ENCODE peak calls at places on chromosomes 5 and 9, in five cellular contexts. H, I, L, U and A are unnamed samples.

GRCh38 chr9:4548796-4549725 is 58.8 kb downstream of the SLC1A1 start:
- DNase-seq in H (peak; percentile 8), I (peak; percentile 31), L (peak; percentile 10), U (no peak), A (peak; percentile 16)

GRCh38 chr5:160253441-160253840 is 24.1 kb downstream of the FABP6 start:
- DNase-seq in H (no peak), I (no peak), L (no peak), U (no peak), A (no peak)

GRCh38 chr9:129556576-129557191 is 64.2 kb downstream of the C9orf50 start:
- DNase-seq in H (no peak), I (no peak), L (no peak), U (no peak), A (no peak)

GRCh38 chr5:79011219-79011836 is 26.2 kb upstream of the ARSB start:
- DNase-seq in H (no peak), I (no peak), L (no peak), U (no peak), A (no peak)

GRCh38 chr5:157670662-157671591 is at the start of gene C5orf52:
- DNase-seq in H (no peak), I (peak; percentile 19), L (peak; percentile 47), U (peak; percentile 23), A (peak; percentile 78)

GRCh38 chr5:158725223-158725825 is 374.4 kb downstream of the EBF1 start:
- DNase-seq in H (no peak), I (peak; percentile 23), L (no peak), U (no peak), A (no peak)

GRCh38 chr9:4242239-4242638 is 57.6 kb downstream of the GLIS3 start:
- DNase-seq in H (no peak), I (no peak), L (no peak), U (no peak), A (no peak)

GRCh38 chr5:123217183-123217582 is 128.1 kb downstream of the PRDM6 start:
- DNase-seq in H (no peak), I (no peak), L (no peak), U (no peak), A (no peak)

GRCh38 chr5:6510132-6510531 is 61.5 kb downstream of the UBE2QL1 start:
- DNase-seq in H (no peak), I (no peak), L (no peak), U (no peak), A (no peak)

GRCh38 chr5:56172225-56172624 is 60.9 kb downstream of the ANKRD55 start:
- DNase-seq in H (no peak), I (no peak), L (no peak), U (no peak), A (no peak)

GRCh38 chr9:137664676-137665075 is 45.9 kb downstream of the EHMT1 start:
- DNase-seq in H (no peak), I (no peak), L (peak; percentile 75), U (no peak), A (no peak)

GRCh38 chr9:125586173-125586512 is 120.9 kb downstream of the MAPKAP1 start:
- DNase-seq in H (no peak), I (no peak), L (no peak), U (no peak), A (no peak)

GRCh38 chr9:114366334-114367128 is 21.3 kb downstream of the AKNA start:
- DNase-seq in H (no peak), I (no peak), L (no peak), U (no peak), A (no peak)

GRCh38 chr5:105977163-105977562 is 1693.6 kb downstream of the EFNA5 start:
- DNase-seq in H (no peak), I (no peak), L (no peak), U (no peak), A (no peak)

GRCh38 chr9:92512622-92513021 is 23.2 kb downstream of the ECM2 start:
- DNase-seq in H (no peak), I (no peak), L (no peak), U (no peak), A (no peak)

GRCh38 chr5:129382921-129383672 is 77.0 kb upstream of the ADAMTS19 start:
- DNase-seq in H (no peak), I (no peak), L (no peak), U (no peak), A (no peak)

GRCh38 chr5:90941002-90941720 is 382.6 kb downstream of the ADGRV1 start:
- DNase-seq in H (no peak), I (peak; percentile 9), L (no peak), U (no peak), A (no peak)

GRCh38 chr5:147369742-147370374 is 135.0 kb downstream of the STK32A start:
- DNase-seq in H (no peak), I (no peak), L (no peak), U (no peak), A (no peak)

GRCh38 chr5:180908998-180909731 is 10.2 kb downstream of the BTNL8 start:
- DNase-seq in H (no peak), I (no peak), L (no peak), U (no peak), A (no peak)

GRCh38 chr5:139906661-139907060 is 111.1 kb downstream of the PSD2 start:
- DNase-seq in H (no peak), I (no peak), L (no peak), U (no peak), A (no peak)

GRCh38 chr9:80797427-80797825 is 891.9 kb downstream of the TLE1 start:
- DNase-seq in H (no peak), I (no peak), L (no peak), U (no peak), A (no peak)

GRCh38 chr5:6377582-6378127 is 692 bp downstream of the MED10 start:
- DNase-seq in H (no peak), I (no peak), L (peak; percentile 6), U (no peak), A (no peak)

GRCh38 chr5:77499973-77500372 is 7.9 kb upstream of the WDR41 start:
- DNase-seq in H (no peak), I (no peak), L (no peak), U (no peak), A (no peak)

GRCh38 chr5:149796836-149797235 is 66.7 kb downstream of the PPARGC1B start:
- DNase-seq in H (no peak), I (no peak), L (no peak), U (no peak), A (no peak)

GRCh38 chr9:127021664-127022337 is 100.6 kb downstream of the ANGPTL2 start:
- DNase-seq in H (no peak), I (no peak), L (no peak), U (no peak), A (peak; percentile 79)

GRCh38 chr9:123445981-123446610 is 90.1 kb downstream of the CRB2 start:
- DNase-seq in H (peak; percentile 71), I (no peak), L (no peak), U (no peak), A (no peak)

DNA sequence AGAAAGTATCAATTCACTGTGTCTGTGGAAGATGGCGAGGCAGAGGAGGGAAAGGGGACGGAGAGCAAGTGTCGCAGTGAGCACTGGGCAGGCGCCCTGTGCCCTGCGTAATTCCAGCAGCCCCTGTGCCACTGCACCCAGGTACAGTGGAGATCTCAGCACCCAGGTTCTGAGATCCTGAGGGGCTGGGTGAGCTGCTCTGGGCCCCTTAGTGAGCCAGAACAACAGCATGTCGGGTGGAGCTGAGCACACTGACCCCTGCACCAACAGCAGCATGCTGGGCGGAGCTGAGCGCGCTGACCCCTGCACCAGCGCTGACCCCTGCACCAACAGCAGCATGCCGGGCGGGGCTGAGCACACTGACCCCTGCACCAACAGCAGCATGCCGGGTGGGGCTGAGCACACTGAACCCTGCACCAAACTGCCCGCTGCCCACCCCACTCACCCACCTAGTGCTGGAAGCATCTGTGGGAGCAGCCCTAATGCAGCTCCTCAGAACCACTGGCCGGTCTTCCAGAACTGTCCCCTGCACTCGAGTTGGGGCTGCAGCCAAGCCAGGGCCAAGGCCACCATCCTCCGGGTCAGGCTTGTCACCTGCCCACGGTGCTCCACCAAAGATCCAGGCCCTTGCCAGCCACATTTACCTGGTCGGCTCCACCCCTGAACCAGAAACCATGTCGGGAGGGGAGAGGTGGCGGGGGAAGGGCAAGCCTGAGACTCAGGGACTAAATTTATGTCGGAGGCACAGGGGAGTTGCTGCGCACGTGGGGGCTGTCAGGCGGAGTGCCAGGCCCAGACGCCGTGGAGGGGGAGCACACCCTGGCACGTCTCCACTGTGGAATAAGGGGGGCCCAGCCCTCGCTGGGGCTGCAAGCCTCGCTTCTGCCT is 80.4 kb downstream of the ADAMTS2 start:
- DNase-seq in H (no peak), I (no peak), L (peak; percentile 41), U (no peak), A (peak; percentile 27)
- TF ChIP-seq FOXM1 in H (no peak), I (no peak), L (no peak), U (no peak), A (no peak)

GRCh38 chr5:35922468-35922867 is 16.0 kb downstream of the CAPSL start:
- DNase-seq in H (no peak), I (no peak), L (no peak), U (no peak), A (no peak)

GRCh38 chr5:35926389-35927051 is 11.9 kb downstream of the CAPSL start:
- DNase-seq in H (peak; percentile 79), I (peak; percentile 71), L (peak; percentile 17), U (no peak), A (peak; percentile 63)

GRCh38 chr5:35921930-35922329 is 16.5 kb downstream of the CAPSL start:
- DNase-seq in H (no peak), I (no peak), L (no peak), U (no peak), A (no peak)

GRCh38 chr5:35924122-35924949 is 14.1 kb downstream of the CAPSL start:
- DNase-seq in H (no peak), I (no peak), L (no peak), U (no peak), A (no peak)

GRCh38 chr5:35924950-35925722 is 13.3 kb downstream of the CAPSL start:
- DNase-seq in H (peak; percentile 36), I (peak; percentile 61), L (no peak), U (no peak), A (peak; percentile 64)
- TF ChIP-seq FOXM1 in H (no peak), I (no peak), L (no peak), U (no peak), A (no peak)

DNA sequence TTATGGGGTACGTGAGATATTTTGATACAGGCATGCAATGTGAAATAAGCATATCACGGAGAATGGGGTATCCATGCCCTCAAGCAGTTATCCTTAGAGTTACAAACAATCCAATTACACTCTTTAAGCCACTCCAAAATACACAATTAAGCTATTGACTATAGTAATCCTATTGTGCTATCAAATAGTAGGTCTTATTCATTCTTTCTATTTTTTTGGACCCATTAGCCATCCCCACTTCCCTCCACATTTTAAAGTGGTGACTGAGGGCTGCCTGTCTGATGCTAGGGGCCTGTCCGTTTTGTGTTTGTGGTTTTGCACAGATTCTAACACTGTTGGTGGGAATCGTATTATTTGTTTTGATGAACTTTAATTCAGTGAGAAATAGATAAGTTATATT is 129.7 kb upstream of the DHFR start:
- DNase-seq in H (no peak), I (no peak), L (no peak), U (no peak), A (no peak)
- TF ChIP-seq FOXM1 in H (no peak), I (no peak), L (no peak), U (no peak), A (no peak)

GRCh38 chr5:67163863-67164595 is 32.6 kb downstream of the CD180 start:
- DNase-seq in H (no peak), I (no peak), L (no peak), U (no peak), A (no peak)

GRCh38 chr5:67164856-67165523 is 31.6 kb downstream of the CD180 start:
- DNase-seq in H (no peak), I (no peak), L (no peak), U (no peak), A (no peak)

GRCh38 chr5:67163231-67163756 is 33.3 kb downstream of the CD180 start:
- DNase-seq in H (no peak), I (no peak), L (no peak), U (no peak), A (peak; percentile 20)

GRCh38 chr5:67160985-67161384 is 35.6 kb downstream of the CD180 start:
- DNase-seq in H (no peak), I (no peak), L (no peak), U (no peak), A (peak; percentile 49)

GRCh38 chr5:67161767-67162166 is 34.8 kb downstream of the CD180 start:
- DNase-seq in H (no peak), I (no peak), L (no peak), U (no peak), A (no peak)
- TF ChIP-seq FOXM1 in H (no peak), I (no peak), L (no peak), U (no peak), A (no peak)